ENCODE peak calls at places on chromosomes 7 and 10, in five cellular contexts. P is chondrocyte, K is pancreas, J is AG04450, A is NCI-H187. F is an unnamed sample.

GRCh38 chr7:106010866-106011265 is 47.8 kb downstream of the CDHR3 start:
- DNase-seq in P (no peak), J (no peak), K (no peak), A (no peak), F (no peak)

GRCh38 chr7:29013062-29013461 is 54.9 kb upstream of the TRIL start:
- DNase-seq in P (no peak), A (no peak), K (no peak), J (no peak), F (no peak)

GRCh38 chr10:23540401-23540800 is 101.5 kb downstream of the OTUD1 start:
- DNase-seq in K (no peak), P (no peak), J (no peak), A (no peak), F (no peak)

GRCh38 chr7:128422856-128423255 is 13.1 kb upstream of the IMPDH1 start:
- DNase-seq in P (no peak), J (no peak), A (no peak), K (no peak), F (no peak)

GRCh38 chr10:100506596-100507356 is 12.9 kb downstream of the SEC31B start:
- DNase-seq in J (no peak), K (no peak), P (no peak), A (no peak), F (no peak)

GRCh38 chr7:90383422-90383821 is 19.8 kb upstream of the CLDN12 start:
- DNase-seq in J (no peak), P (no peak), K (no peak), A (no peak), F (no peak)

GRCh38 chr7:155961241-155962190 is 149.3 kb upstream of the SHH start:
- DNase-seq in K (no peak), J (no peak), A (peak), P (no peak), F (peak)

GRCh38 chr7:112481833-112482669 is 1.3 kb downstream of the LSMEM1 start:
- DNase-seq in P (no peak), K (no peak), A (no peak), J (no peak), F (no peak)

GRCh38 chr7:133853706-133854276 is 273.3 kb upstream of the LRGUK start:
- DNase-seq in J (peak), K (no peak), A (peak), P (no peak), F (peak)

GRCh38 chr10:1601371-1601906 is 135.9 kb downstream of the ADARB2 start:
- DNase-seq in K (no peak), J (no peak), P (no peak), A (no peak), F (no peak)

GRCh38 chr10:43217563-43218205 is 49.2 kb downstream of the RASGEF1A start:
- DNase-seq in K (no peak), J (no peak), A (no peak), P (peak), F (no peak)

GRCh38 chr10:7108141-7108540 is 302.7 kb downstream of the SFMBT2 start:
- DNase-seq in J (no peak), K (no peak), A (no peak), P (no peak), F (no peak)

GRCh38 chr10:11255796-11256444 is 238.2 kb downstream of the CELF2 start:
- DNase-seq in J (no peak), A (peak), P (no peak), K (no peak), F (no peak)